ENCODE peak calls at places on chromosomes 16 and 17, in five cellular contexts. M is MCF 10A, V is stomach, A is neural crest cell, U is psoas muscle. B is an unnamed sample.

GRCh38 chr17:48373130-48373844 is 56.7 kb downstream of the SKAP1 start:
- DNase-seq in A (no peak), U (no peak), V (no peak), M (no peak), B (no peak)

GRCh38 chr17:64202683-64203430 is 60.2 kb downstream of the TEX2 start:
- DNase-seq in U (no peak), V (no peak), M (peak), A (no peak), B (no peak)

GRCh38 chr16:68136515-68136914 is 51.3 kb downstream of the NFATC3 start:
- DNase-seq in V (no peak), U (no peak), M (no peak), A (no peak), B (no peak)

GRCh38 chr17:34275881-34276280 is 5.9 kb downstream of the CCL7 start:
- DNase-seq in M (peak), A (no peak), V (no peak), U (no peak), B (no peak)

GRCh38 chr17:67322039-67322787 is 44.2 kb downstream of the PSMD12 start:
- DNase-seq in M (peak), U (no peak), V (no peak), A (no peak), B (no peak)

GRCh38 chr16:54846761-54847160 is 83.9 kb upstream of the IRX5 start:
- DNase-seq in A (no peak), V (no peak), M (peak), U (no peak), B (no peak)

GRCh38 chr16:22397459-22397858 is 23.0 kb upstream of the CDR2 start:
- DNase-seq in V (no peak), A (no peak), U (no peak), M (peak), B (no peak)

GRCh38 chr17:29664743-29665479 is 42.2 kb upstream of the CORO6 start:
- DNase-seq in V (no peak), U (no peak), A (no peak), M (peak), B (peak)

GRCh38 chr16:84876873-84877606 is 57.3 kb downstream of the CRISPLD2 start:
- DNase-seq in M (no peak), V (no peak), U (no peak), A (no peak), B (no peak)

GRCh38 chr17:4110152-4110551 is 32.7 kb downstream of the ZZEF1 start:
- DNase-seq in U (no peak), V (no peak), M (peak), A (no peak), B (no peak)

GRCh38 chr16:31043352-31043751 is 10.0 kb downstream of the STX4 start:
- DNase-seq in M (no peak), U (no peak), A (no peak), V (no peak), B (no peak)

GRCh38 chr16:89860747-89861304 is 12.6 kb upstream of the TCF25 start:
- DNase-seq in U (peak), V (peak), M (peak), A (peak), B (peak)

GRCh38 chr17:48444531-48445247 is 14.7 kb upstream of the SKAP1 start:
- DNase-seq in U (no peak), M (no peak), A (no peak), V (no peak), B (no peak)

GRCh38 chr17:77256710-77257109 is 115.9 kb downstream of the SEC14L1 start:
- DNase-seq in A (no peak), V (no peak), U (no peak), M (no peak), B (no peak)
- TF ChIP-seq CTCF in A (no peak), V (no peak), U (no peak), M (no peak), B (no peak)

DNA sequence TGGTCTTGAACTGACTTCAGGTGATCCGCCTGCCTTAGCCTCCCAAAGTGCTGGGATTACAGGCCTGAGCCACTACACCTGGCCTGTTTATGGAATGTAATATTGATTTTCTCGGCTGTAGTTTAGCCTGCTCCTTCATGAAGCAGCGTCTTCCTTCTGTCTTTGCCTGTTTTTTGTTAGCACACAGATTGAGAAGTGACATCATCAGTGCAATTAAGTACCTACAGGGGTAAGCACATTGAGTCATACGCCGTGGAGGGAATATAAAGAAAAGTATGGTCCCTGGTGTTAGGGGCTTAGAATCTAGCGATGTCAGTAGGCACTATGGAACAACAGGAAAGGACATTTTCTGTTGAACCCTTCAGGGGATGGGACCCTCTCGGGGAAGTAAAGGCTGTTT is 48.7 kb upstream of the SEC14L1 start:
- DNase-seq in M (no peak), A (no peak), U (no peak), V (no peak), B (no peak)
- TF ChIP-seq CTCF in M (no peak), A (no peak), U (no peak), V (no peak), B (no peak)

GRCh38 chr17:13884347-13884746 is 185.0 kb upstream of the COX10 start:
- DNase-seq in U (no peak), V (no peak), M (no peak), A (no peak), B (no peak)

GRCh38 chr17:13888043-13888442 is 181.3 kb upstream of the COX10 start:
- DNase-seq in M (peak), U (peak), V (peak), A (no peak), B (no peak)

GRCh38 chr17:13885550-13885949 is 183.8 kb upstream of the COX10 start:
- DNase-seq in U (no peak), V (no peak), M (no peak), A (no peak), B (no peak)

GRCh38 chr17:13883659-13884058 is 185.6 kb upstream of the COX10 start:
- DNase-seq in V (no peak), M (no peak), U (no peak), A (no peak), B (no peak)

GRCh38 chr17:13885953-13886889 is 183.1 kb upstream of the COX10 start:
- DNase-seq in M (no peak), V (no peak), A (no peak), U (no peak), B (no peak)
- TF ChIP-seq CTCF in M (no peak), V (no peak), A (no peak), U (no peak), B (no peak)

DNA sequence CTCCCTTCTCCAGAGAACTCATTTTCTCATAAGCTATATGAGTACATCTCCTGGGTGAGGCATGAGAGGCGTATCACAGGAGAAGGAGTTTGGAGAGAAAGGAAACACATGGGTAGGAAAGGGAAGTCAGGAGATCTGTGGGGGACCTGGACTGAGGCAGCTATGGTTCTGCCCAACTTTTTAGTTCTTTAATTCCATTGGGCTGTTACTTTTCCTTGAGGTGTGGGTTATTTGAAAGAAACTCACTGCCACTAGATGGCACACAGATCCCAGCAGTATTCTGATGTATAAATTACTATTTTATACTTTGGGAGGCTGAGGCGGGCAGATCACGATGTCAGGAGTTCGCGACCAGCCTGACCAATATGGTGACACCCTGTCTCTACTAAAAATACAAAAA is 63.6 kb downstream of the NUP93 start:
- DNase-seq in A (no peak), U (no peak), M (peak), V (no peak), B (no peak)
- TF ChIP-seq CTCF in A (peak), U (no peak), M (peak), V (peak), B (peak)

GRCh38 chr17:79681101-79681621 is 49.6 kb upstream of the ENPP7 start:
- DNase-seq in A (no peak), V (no peak), U (no peak), M (no peak), B (no peak)
- TF ChIP-seq CTCF in A (no peak), V (no peak), U (no peak), M (no peak), B (no peak)

GRCh38 chr17:17035490-17035889 is 6.8 kb upstream of the MPRIP start:
- DNase-seq in U (no peak), M (no peak), V (no peak), A (no peak), B (no peak)
- TF ChIP-seq CTCF in U (no peak), M (no peak), V (no peak), A (no peak), B (no peak)

GRCh38 chr17:14359251-14359939 is 58.5 kb downstream of the HS3ST3B1 start:
- DNase-seq in M (no peak), V (no peak), U (no peak), A (no peak), B (peak)

GRCh38 chr17:14361470-14361869 is 60.6 kb downstream of the HS3ST3B1 start:
- DNase-seq in V (no peak), U (no peak), M (no peak), A (no peak), B (no peak)

GRCh38 chr17:14356043-14356637 is 55.3 kb downstream of the HS3ST3B1 start:
- DNase-seq in M (no peak), A (no peak), U (no peak), V (no peak), B (no peak)

GRCh38 chr17:14361945-14362508 is 61.1 kb downstream of the HS3ST3B1 start:
- DNase-seq in A (no peak), M (no peak), V (no peak), U (no peak), B (no peak)

DNA sequence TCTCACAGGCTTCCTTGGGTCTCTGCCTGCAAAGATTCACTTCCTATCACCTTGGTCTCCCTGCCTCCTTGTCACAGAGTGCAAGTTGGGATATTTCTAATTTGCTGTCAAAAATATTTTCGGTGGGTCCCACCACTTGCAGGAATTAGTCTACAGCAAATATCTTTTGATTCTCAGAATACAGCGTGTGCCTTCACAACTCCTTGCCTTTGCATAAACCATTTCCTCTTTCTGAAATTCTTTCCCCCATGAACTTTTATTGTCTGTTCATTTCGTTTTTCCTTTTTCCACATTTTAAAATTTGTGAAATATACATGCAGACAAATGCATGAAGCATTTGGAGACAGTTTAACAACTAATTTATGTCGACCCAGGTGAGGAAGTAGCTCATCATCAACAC is 60.0 kb downstream of the HS3ST3B1 start:
- DNase-seq in A (no peak), V (no peak), U (no peak), M (no peak), B (no peak)
- TF ChIP-seq CTCF in A (no peak), V (no peak), U (no peak), M (no peak), B (no peak)

DNA sequence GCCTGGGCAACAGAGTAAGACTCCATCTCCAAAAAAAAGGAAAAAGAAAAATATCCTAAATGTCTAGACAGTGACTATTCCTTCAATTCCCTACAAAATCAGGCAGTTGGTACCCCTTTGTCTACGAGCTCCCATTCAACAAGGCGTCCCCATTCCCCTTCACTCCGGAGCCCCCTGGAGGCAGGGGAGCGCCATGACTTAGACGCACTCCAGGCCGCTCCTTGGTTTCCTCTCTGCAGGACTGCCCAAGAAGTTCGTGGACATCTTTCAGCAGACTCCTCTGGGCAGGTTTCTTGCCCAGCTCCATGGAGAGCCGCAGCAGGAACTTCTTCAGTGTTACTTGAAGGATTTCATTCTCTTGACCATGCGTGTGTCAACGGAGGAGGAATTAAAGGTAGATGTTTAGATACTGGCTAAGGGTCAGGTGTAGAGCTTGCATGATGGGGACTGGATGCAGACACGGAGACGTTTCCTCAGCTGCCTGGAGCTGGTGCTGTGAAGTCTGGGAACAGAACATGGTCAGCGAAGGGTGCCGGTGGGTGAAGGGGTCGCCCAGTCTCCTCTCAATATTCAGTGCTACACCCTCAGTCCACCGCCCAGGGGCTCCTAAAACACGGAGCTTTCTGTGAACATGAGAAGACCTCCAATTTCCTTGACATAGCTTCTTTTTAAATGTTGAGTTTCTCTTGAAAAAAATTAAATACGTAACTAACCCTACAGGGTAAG is 53.3 kb upstream of the ENDOV start:
- DNase-seq in V (no peak), A (peak), U (no peak), M (peak), B (no peak)
- TF ChIP-seq CTCF in V (no peak), A (peak), U (peak), M (peak), B (peak)

GRCh38 chr16:1285669-1286491 is 23.6 kb upstream of the UBE2I start:
- DNase-seq in M (no peak), V (no peak), U (no peak), A (no peak), B (no peak)
- TF ChIP-seq CTCF in M (no peak), V (no peak), U (no peak), A (no peak), B (no peak)

DNA sequence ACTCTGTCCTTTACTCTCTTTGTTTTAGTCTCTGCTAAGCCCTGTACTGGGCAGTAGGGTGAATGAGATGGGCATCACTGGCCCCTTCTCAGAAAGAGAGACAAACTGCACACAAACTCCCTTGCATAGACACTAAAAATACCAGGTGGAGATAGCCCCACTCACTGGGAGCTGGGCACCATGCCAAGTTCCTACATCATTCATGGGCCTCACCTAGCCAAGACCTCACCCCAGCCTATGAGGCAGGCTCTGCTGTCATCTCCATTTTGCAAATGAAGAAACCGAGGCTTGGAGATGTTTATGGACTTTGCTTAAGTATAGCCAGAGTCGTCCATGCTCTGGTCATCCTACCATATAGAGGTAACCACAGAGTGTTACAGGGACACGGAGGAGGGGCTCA is 499.8 kb upstream of the CDH11 start:
- DNase-seq in U (no peak), A (no peak), V (no peak), M (peak), B (no peak)
- TF ChIP-seq CTCF in U (no peak), A (no peak), V (no peak), M (no peak), B (no peak)

B was measured in GM10248.